ENCODE peak calls at places on chromosomes 4 and X, in eight cellular contexts. One of them, this sample, is unnamed.

GRCh38 chr4:22573198-22573597 is 57.3 kb upstream of the ADGRA3 start:
- DNase-seq in fibroblast of lung: peak; percentile 19
- DNase-seq in naive thymus-derived CD4-positive, alpha-beta T cell: no peak
- DNase-seq in tibial artery: peak; percentile 81
- DNase-seq in right atrium auricular region: peak; percentile 72
- DNase-seq in mesendoderm: no peak
- DNase-seq in tibial nerve: peak; percentile 28
- DNase-seq in hepatocyte: peak; percentile 13
- DNase-seq in this sample: no peak

GRCh38 chrX:25022499-25023325 is 6.9 kb upstream of the ARX start:
- DNase-seq in fibroblast of lung: no peak
- DNase-seq in right atrium auricular region: no peak
- DNase-seq in tibial artery: no peak
- DNase-seq in naive thymus-derived CD4-positive, alpha-beta T cell: no peak
- DNase-seq in hepatocyte: peak; percentile 34
- DNase-seq in mesendoderm: no peak
- DNase-seq in tibial nerve: no peak
- DNase-seq in this sample: peak; percentile 87

GRCh38 chr4:129583868-129584267 is 487.9 kb downstream of the C4orf33 start:
- DNase-seq in naive thymus-derived CD4-positive, alpha-beta T cell: no peak
- DNase-seq in tibial nerve: peak; percentile 68
- DNase-seq in tibial artery: no peak
- DNase-seq in hepatocyte: no peak
- DNase-seq in mesendoderm: peak; percentile 52
- DNase-seq in right atrium auricular region: peak; percentile 59
- DNase-seq in fibroblast of lung: peak; percentile 0
- DNase-seq in this sample: no peak

GRCh38 chr4:183264614-183265013 is 55.5 kb downstream of the CLDN22 start:
- DNase-seq in tibial artery: no peak
- DNase-seq in naive thymus-derived CD4-positive, alpha-beta T cell: no peak
- DNase-seq in right atrium auricular region: no peak
- DNase-seq in mesendoderm: no peak
- DNase-seq in hepatocyte: no peak
- DNase-seq in fibroblast of lung: peak; percentile 71
- DNase-seq in tibial nerve: no peak
- DNase-seq in this sample: no peak

GRCh38 chrX:40243699-40244098 is 145.9 kb upstream of the BCOR start:
- DNase-seq in mesendoderm: no peak
- DNase-seq in tibial artery: no peak
- DNase-seq in fibroblast of lung: no peak
- DNase-seq in naive thymus-derived CD4-positive, alpha-beta T cell: no peak
- DNase-seq in hepatocyte: no peak
- DNase-seq in tibial nerve: no peak
- DNase-seq in right atrium auricular region: no peak
- DNase-seq in this sample: no peak

GRCh38 chrX:39728025-39728424 is 369.7 kb downstream of the BCOR start:
- DNase-seq in tibial nerve: no peak
- DNase-seq in naive thymus-derived CD4-positive, alpha-beta T cell: no peak
- DNase-seq in right atrium auricular region: no peak
- DNase-seq in tibial artery: no peak
- DNase-seq in mesendoderm: no peak
- DNase-seq in hepatocyte: peak; percentile 51
- DNase-seq in fibroblast of lung: peak; percentile 13
- DNase-seq in this sample: no peak

GRCh38 chr4:128031756-128032384 is 29.2 kb upstream of the LARP1B start:
- DNase-seq in right atrium auricular region: no peak
- DNase-seq in fibroblast of lung: no peak
- DNase-seq in naive thymus-derived CD4-positive, alpha-beta T cell: no peak
- DNase-seq in mesendoderm: no peak
- DNase-seq in tibial artery: no peak
- DNase-seq in hepatocyte: no peak
- DNase-seq in tibial nerve: no peak
- DNase-seq in this sample: no peak

GRCh38 chrX:46637937-46638336 is 64.4 kb downstream of the CHST7 start:
- DNase-seq in naive thymus-derived CD4-positive, alpha-beta T cell: no peak
- DNase-seq in hepatocyte: no peak
- DNase-seq in right atrium auricular region: no peak
- DNase-seq in tibial artery: no peak
- DNase-seq in fibroblast of lung: peak; percentile 38
- DNase-seq in tibial nerve: no peak
- DNase-seq in mesendoderm: peak; percentile 51
- DNase-seq in this sample: no peak

GRCh38 chr4:8646296-8647093 is 53.9 kb downstream of the CPZ start:
- DNase-seq in right atrium auricular region: no peak
- DNase-seq in hepatocyte: no peak
- DNase-seq in mesendoderm: no peak
- DNase-seq in fibroblast of lung: no peak
- DNase-seq in naive thymus-derived CD4-positive, alpha-beta T cell: no peak
- DNase-seq in tibial nerve: no peak
- DNase-seq in tibial artery: peak; percentile 33
- DNase-seq in this sample: peak; percentile 38
- H3K27me3 ChIP-seq in right atrium auricular region: no peaks in the 10 kb centered on the region
- H3K27me3 ChIP-seq in hepatocyte: no peaks in the 10 kb centered on the region
- H3K27me3 ChIP-seq in mesendoderm: no peaks in the 10 kb centered on the region
- H3K27me3 ChIP-seq in fibroblast of lung: no peaks in the 10 kb centered on the region
- H3K27me3 ChIP-seq in naive thymus-derived CD4-positive, alpha-beta T cell: no peaks in the 10 kb centered on the region
- H3K27me3 ChIP-seq in tibial nerve: no peaks in the 10 kb centered on the region
- H3K27me3 ChIP-seq in tibial artery: peaks cover 42% of the 10 kb centered on the region
- H3K27me3 ChIP-seq in this sample: no peaks in the 10 kb centered on the region

GRCh38 chrX:41449615-41450014 is 2.5 kb downstream of the NYX start:
- DNase-seq in fibroblast of lung: peak; percentile 46
- DNase-seq in tibial nerve: peak; percentile 24
- DNase-seq in naive thymus-derived CD4-positive, alpha-beta T cell: no peak
- DNase-seq in mesendoderm: no peak
- DNase-seq in hepatocyte: no peak
- DNase-seq in right atrium auricular region: no peak
- DNase-seq in tibial artery: no peak
- DNase-seq in this sample: no peak

GRCh38 chrX:41449138-41449537 is 2.0 kb downstream of the NYX start:
- DNase-seq in mesendoderm: no peak
- DNase-seq in tibial nerve: no peak
- DNase-seq in fibroblast of lung: no peak
- DNase-seq in naive thymus-derived CD4-positive, alpha-beta T cell: no peak
- DNase-seq in right atrium auricular region: no peak
- DNase-seq in tibial artery: no peak
- DNase-seq in hepatocyte: no peak
- DNase-seq in this sample: no peak

GRCh38 chrX:41452565-41452964 is 5.4 kb downstream of the NYX start:
- DNase-seq in tibial nerve: no peak
- DNase-seq in tibial artery: no peak
- DNase-seq in right atrium auricular region: no peak
- DNase-seq in mesendoderm: no peak
- DNase-seq in naive thymus-derived CD4-positive, alpha-beta T cell: no peak
- DNase-seq in fibroblast of lung: peak; percentile 19
- DNase-seq in hepatocyte: no peak
- DNase-seq in this sample: peak; percentile 41

GRCh38 chrX:41457618-41458192 is 10.6 kb downstream of the NYX start:
- DNase-seq in tibial artery: no peak
- DNase-seq in mesendoderm: no peak
- DNase-seq in fibroblast of lung: no peak
- DNase-seq in right atrium auricular region: no peak
- DNase-seq in hepatocyte: no peak
- DNase-seq in naive thymus-derived CD4-positive, alpha-beta T cell: no peak
- DNase-seq in tibial nerve: no peak
- DNase-seq in this sample: peak; percentile 56

GRCh38 chrX:41452972-41453371 is 5.8 kb downstream of the NYX start:
- DNase-seq in hepatocyte: no peak
- DNase-seq in right atrium auricular region: no peak
- DNase-seq in tibial nerve: no peak
- DNase-seq in fibroblast of lung: peak; percentile 81
- DNase-seq in naive thymus-derived CD4-positive, alpha-beta T cell: no peak
- DNase-seq in tibial artery: no peak
- DNase-seq in mesendoderm: no peak
- DNase-seq in this sample: no peak
- H3K4me3 ChIP-seq in hepatocyte: no peak overlapping the region
- H3K4me3 ChIP-seq in right atrium auricular region: no peak overlapping the region
- H3K4me3 ChIP-seq in tibial nerve: no peak overlapping the region
- H3K4me3 ChIP-seq in fibroblast of lung: no peak overlapping the region
- H3K4me3 ChIP-seq in naive thymus-derived CD4-positive, alpha-beta T cell: no peak overlapping the region
- H3K4me3 ChIP-seq in tibial artery: no peak overlapping the region
- H3K4me3 ChIP-seq in mesendoderm: no peak overlapping the region
- H3K4me3 ChIP-seq in this sample: no peak overlapping the region

DNA sequence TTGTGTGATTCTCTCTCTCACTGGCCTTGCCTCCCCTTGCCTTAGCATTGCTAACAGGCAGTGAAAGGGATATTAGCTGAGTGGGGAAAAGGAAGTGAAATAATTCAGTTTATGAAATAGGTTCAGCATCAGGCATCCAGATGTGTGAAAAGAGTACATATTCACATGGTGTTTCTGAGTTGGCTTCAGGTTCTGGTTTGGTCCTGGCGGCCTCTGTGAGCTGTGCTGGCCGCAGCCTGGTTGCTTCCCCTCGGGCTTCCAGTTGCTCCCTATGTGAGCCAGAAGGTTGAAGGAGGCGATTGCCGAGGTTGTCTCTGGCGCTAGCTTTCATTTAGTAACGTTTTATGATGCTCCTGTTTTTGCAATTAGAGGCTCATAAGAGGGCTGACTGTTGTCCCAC is 99.1 kb upstream of the TLR2 start:
- DNase-seq in tibial nerve: no peak
- DNase-seq in mesendoderm: no peak
- DNase-seq in fibroblast of lung: no peak
- DNase-seq in naive thymus-derived CD4-positive, alpha-beta T cell: no peak
- DNase-seq in tibial artery: no peak
- DNase-seq in hepatocyte: no peak
- DNase-seq in right atrium auricular region: no peak
- DNase-seq in this sample: no peak
- H3K36me3 ChIP-seq in tibial nerve: no peaks in the 10 kb centered on the region
- H3K36me3 ChIP-seq in mesendoderm: no peaks in the 10 kb centered on the region
- H3K36me3 ChIP-seq in fibroblast of lung: no peaks in the 10 kb centered on the region
- H3K36me3 ChIP-seq in naive thymus-derived CD4-positive, alpha-beta T cell: peaks cover 74% of the 10 kb centered on the region
- H3K36me3 ChIP-seq in tibial artery: peaks cover 17% of the 10 kb centered on the region
- H3K36me3 ChIP-seq in hepatocyte: no peaks in the 10 kb centered on the region
- H3K36me3 ChIP-seq in right atrium auricular region: peaks cover 17% of the 10 kb centered on the region
- H3K36me3 ChIP-seq in this sample: no peaks in the 10 kb centered on the region

GRCh38 chrX:38277136-38277535 is 50.2 kb downstream of the RPGR start:
- DNase-seq in mesendoderm: no peak
- DNase-seq in right atrium auricular region: no peak
- DNase-seq in tibial artery: no peak
- DNase-seq in hepatocyte: no peak
- DNase-seq in naive thymus-derived CD4-positive, alpha-beta T cell: no peak
- DNase-seq in tibial nerve: no peak
- DNase-seq in fibroblast of lung: no peak
- DNase-seq in this sample: no peak

GRCh38 chrX:38277802-38278201 is 49.5 kb downstream of the RPGR start:
- DNase-seq in tibial nerve: no peak
- DNase-seq in mesendoderm: no peak
- DNase-seq in tibial artery: no peak
- DNase-seq in hepatocyte: no peak
- DNase-seq in right atrium auricular region: no peak
- DNase-seq in fibroblast of lung: no peak
- DNase-seq in naive thymus-derived CD4-positive, alpha-beta T cell: no peak
- DNase-seq in this sample: no peak

GRCh38 chrX:38278682-38279081 is 48.6 kb downstream of the RPGR start:
- DNase-seq in naive thymus-derived CD4-positive, alpha-beta T cell: no peak
- DNase-seq in fibroblast of lung: peak; percentile 62
- DNase-seq in hepatocyte: no peak
- DNase-seq in mesendoderm: peak; percentile 2
- DNase-seq in tibial artery: no peak
- DNase-seq in right atrium auricular region: no peak
- DNase-seq in tibial nerve: no peak
- DNase-seq in this sample: no peak

GRCh38 chrX:38275615-38276014 is 51.7 kb downstream of the RPGR start:
- DNase-seq in right atrium auricular region: no peak
- DNase-seq in tibial artery: no peak
- DNase-seq in fibroblast of lung: peak; percentile 90
- DNase-seq in hepatocyte: peak; percentile 7
- DNase-seq in mesendoderm: no peak
- DNase-seq in tibial nerve: no peak
- DNase-seq in naive thymus-derived CD4-positive, alpha-beta T cell: no peak
- DNase-seq in this sample: no peak

GRCh38 chrX:38276089-38276488 is 51.2 kb downstream of the RPGR start:
- DNase-seq in right atrium auricular region: no peak
- DNase-seq in mesendoderm: no peak
- DNase-seq in tibial nerve: no peak
- DNase-seq in tibial artery: no peak
- DNase-seq in fibroblast of lung: no peak
- DNase-seq in naive thymus-derived CD4-positive, alpha-beta T cell: no peak
- DNase-seq in hepatocyte: no peak
- DNase-seq in this sample: no peak
- H3K27me3 ChIP-seq in right atrium auricular region: no peaks in the 10 kb centered on the region
- H3K27me3 ChIP-seq in mesendoderm: no peaks in the 10 kb centered on the region
- H3K27me3 ChIP-seq in tibial nerve: no peaks in the 10 kb centered on the region
- H3K27me3 ChIP-seq in tibial artery: no peaks in the 10 kb centered on the region
- H3K27me3 ChIP-seq in fibroblast of lung: no peaks in the 10 kb centered on the region
- H3K27me3 ChIP-seq in naive thymus-derived CD4-positive, alpha-beta T cell: no peaks in the 10 kb centered on the region
- H3K27me3 ChIP-seq in hepatocyte: no peaks in the 10 kb centered on the region
- H3K27me3 ChIP-seq in this sample: no peaks in the 10 kb centered on the region

GRCh38 chr4:86096373-86096772 is 263.5 kb downstream of the MAPK10 start:
- DNase-seq in tibial nerve: no peak
- DNase-seq in naive thymus-derived CD4-positive, alpha-beta T cell: no peak
- DNase-seq in hepatocyte: no peak
- DNase-seq in fibroblast of lung: no peak
- DNase-seq in right atrium auricular region: no peak
- DNase-seq in mesendoderm: no peak
- DNase-seq in tibial artery: no peak
- DNase-seq in this sample: no peak

GRCh38 chr4:86101841-86102240 is 258.0 kb downstream of the MAPK10 start:
- DNase-seq in tibial nerve: no peak
- DNase-seq in tibial artery: no peak
- DNase-seq in naive thymus-derived CD4-positive, alpha-beta T cell: no peak
- DNase-seq in hepatocyte: no peak
- DNase-seq in fibroblast of lung: no peak
- DNase-seq in right atrium auricular region: no peak
- DNase-seq in mesendoderm: no peak
- DNase-seq in this sample: no peak

GRCh38 chr4:86099348-86099747 is 260.5 kb downstream of the MAPK10 start:
- DNase-seq in fibroblast of lung: no peak
- DNase-seq in naive thymus-derived CD4-positive, alpha-beta T cell: no peak
- DNase-seq in right atrium auricular region: no peak
- DNase-seq in tibial artery: no peak
- DNase-seq in hepatocyte: no peak
- DNase-seq in tibial nerve: no peak
- DNase-seq in mesendoderm: peak; percentile 18
- DNase-seq in this sample: peak; percentile 2

DNA sequence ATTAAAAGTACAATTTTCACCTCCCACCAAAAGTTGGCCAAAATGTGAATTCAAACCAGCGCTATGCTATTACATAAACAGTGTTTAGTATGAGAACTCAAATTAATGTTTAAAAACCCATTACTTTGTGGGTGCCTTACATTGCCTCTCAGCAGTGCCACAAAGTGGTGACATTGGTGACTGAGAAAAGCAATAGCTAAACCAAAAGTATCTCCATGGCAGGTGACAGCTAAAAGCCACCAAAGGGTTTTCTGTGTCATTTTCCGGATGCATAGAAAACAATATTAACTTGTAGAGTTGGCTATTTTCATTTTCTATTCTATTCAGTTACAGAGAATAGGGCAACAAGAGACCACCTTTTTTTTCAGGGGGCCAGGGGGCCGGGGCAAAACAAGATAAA is 261.2 kb downstream of the MAPK10 start:
- DNase-seq in mesendoderm: no peak
- DNase-seq in tibial nerve: no peak
- DNase-seq in hepatocyte: no peak
- DNase-seq in fibroblast of lung: no peak
- DNase-seq in right atrium auricular region: no peak
- DNase-seq in tibial artery: no peak
- DNase-seq in naive thymus-derived CD4-positive, alpha-beta T cell: no peak
- DNase-seq in this sample: no peak
- H3K4me3 ChIP-seq in mesendoderm: no peak overlapping the region
- H3K4me3 ChIP-seq in tibial nerve: no peak overlapping the region
- H3K4me3 ChIP-seq in hepatocyte: no peak overlapping the region
- H3K4me3 ChIP-seq in fibroblast of lung: no peak overlapping the region
- H3K4me3 ChIP-seq in right atrium auricular region: no peak overlapping the region
- H3K4me3 ChIP-seq in tibial artery: no peak overlapping the region
- H3K4me3 ChIP-seq in naive thymus-derived CD4-positive, alpha-beta T cell: no peak overlapping the region
- H3K4me3 ChIP-seq in this sample: no peak overlapping the region